ENCODE peak calls at places on chromosomes 7 and 10, in five cellular contexts. O is left cardiac atrium; F is cardiac muscle cell; B is right cardiac atrium; P is naive thymus-derived CD4-positive, alpha-beta T cell. Y is an unnamed sample.

GRCh38 chr10:43138757-43139241 is 554 bp downstream of the CSGALNACT2 start:
- DNase-seq in F (peak; percentile 39), B (no peak), O (no peak), P (peak; percentile 81), Y (no peak)

GRCh38 chr7:23472974-23473847 is 2.9 kb upstream of the IGF2BP3 start:
- DNase-seq in P (no peak), F (no peak), B (no peak), O (no peak), Y (no peak)

GRCh38 chr10:28503114-28503513 is 29.8 kb upstream of the WAC start:
- DNase-seq in O (no peak), F (no peak), P (no peak), B (no peak), Y (no peak)

GRCh38 chr7:73822319-73823173 is 8.2 kb upstream of the CLDN4 start:
- DNase-seq in F (no peak), B (no peak), P (no peak), O (no peak), Y (no peak)

GRCh38 chr10:119724630-119725549 is 960 bp upstream of the INPP5F start:
- DNase-seq in O (no peak), P (no peak), B (no peak), F (peak; percentile 54), Y (no peak)

GRCh38 chr7:143205560-143206293 is 16.1 kb upstream of the TAS2R40 start:
- DNase-seq in F (no peak), B (no peak), O (no peak), P (peak; percentile 27), Y (peak; percentile 54)

GRCh38 chr10:6313107-6313895 is 110.6 kb downstream of the PFKFB3 start:
- DNase-seq in B (no peak), O (no peak), P (no peak), F (no peak), Y (no peak)

GRCh38 chr7:1992554-1992953 is 240.2 kb downstream of the MAD1L1 start:
- DNase-seq in F (peak; percentile 43), B (peak; percentile 49), O (no peak), P (no peak), Y (no peak)

GRCh38 chr7:34991938-34992840 is 45.1 kb downstream of the DPY19L1 start:
- DNase-seq in P (no peak), F (no peak), B (no peak), O (peak; percentile 29), Y (no peak)

GRCh38 chr7:132248841-132249590 is 327.3 kb downstream of the PLXNA4 start:
- DNase-seq in O (no peak), P (no peak), F (no peak), B (no peak), Y (no peak)

GRCh38 chr7:143891457-143891856 is 10.5 kb downstream of the TCAF1 start:
- DNase-seq in O (no peak), P (no peak), F (no peak), B (no peak), Y (no peak)

GRCh38 chr7:67823345-67823744 is 826.7 kb downstream of the TYW1 start:
- DNase-seq in P (no peak), B (no peak), F (no peak), O (no peak), Y (no peak)

GRCh38 chr7:6536899-6537298 is 14.4 kb downstream of the GRID2IP start:
- DNase-seq in F (peak; percentile 74), O (no peak), B (no peak), P (no peak), Y (no peak)

GRCh38 chr7:44094365-44094764 is 9.8 kb upstream of the AEBP1 start:
- DNase-seq in F (no peak), O (no peak), B (no peak), P (no peak), Y (no peak)

GRCh38 chr10:96636546-96636945 is 49.7 kb upstream of the TM9SF3 start:
- DNase-seq in P (no peak), O (no peak), B (no peak), F (no peak), Y (no peak)

GRCh38 chr7:44367475-44368030 is 42.2 kb upstream of the CAMK2B start:
- DNase-seq in O (no peak), F (no peak), B (no peak), P (no peak), Y (no peak)

GRCh38 chr7:101015626-101016025 is 4.3 kb upstream of the MUC17 start:
- DNase-seq in B (no peak), F (no peak), O (no peak), P (no peak), Y (no peak)

GRCh38 chr10:106935978-106936451 is 228.5 kb downstream of the SORCS1 start:
- DNase-seq in F (no peak), B (no peak), P (no peak), O (no peak), Y (no peak)

GRCh38 chr10:28841625-28842024 is 164.3 kb downstream of the BAMBI start:
- DNase-seq in F (no peak), P (no peak), B (no peak), O (no peak), Y (no peak)

GRCh38 chr10:69057951-69058297 is 30.0 kb upstream of the SRGN start:
- DNase-seq in O (no peak), P (no peak), B (no peak), F (no peak), Y (no peak)

GRCh38 chr10:94314913-94315545 is 47.7 kb downstream of the NOC3L start:
- DNase-seq in P (no peak), B (no peak), F (no peak), O (no peak), Y (no peak)

GRCh38 chr10:132711618-132712051 is 74.3 kb downstream of the NKX6-2 start:
- DNase-seq in O (peak; percentile 17), F (no peak), P (no peak), B (peak; percentile 24), Y (peak; percentile 30)

GRCh38 chr10:9305018-9305655 is 1250.6 kb downstream of the GATA3 start:
- DNase-seq in F (peak; percentile 39), O (no peak), P (peak; percentile 16), B (no peak), Y (no peak)

GRCh38 chr10:130485241-130485957 is 349.2 kb downstream of the GLRX3 start:
- DNase-seq in F (no peak), P (no peak), O (no peak), B (no peak), Y (no peak)

GRCh38 chr10:43226441-43226840 is 40.4 kb downstream of the RASGEF1A start:
- DNase-seq in P (no peak), B (peak; percentile 41), F (no peak), O (peak; percentile 7), Y (peak; percentile 24)

GRCh38 chr10:79431422-79431821 is 14.0 kb downstream of the ZCCHC24 start:
- DNase-seq in F (no peak), P (no peak), O (peak; percentile 17), B (no peak), Y (no peak)

GRCh38 chr10:103493362-103493871 is at the start of gene NEURL1:
- DNase-seq in F (peak; percentile 51), B (no peak), O (no peak), P (no peak), Y (no peak)

GRCh38 chr7:95088536-95088935 is 181.1 kb downstream of the PPP1R9A start:
- DNase-seq in P (no peak), O (no peak), B (no peak), F (no peak), Y (no peak)

GRCh38 chr7:30988346-30989005 is 24.7 kb downstream of the GHRHR start:
- DNase-seq in B (peak; percentile 86), O (no peak), P (no peak), F (no peak), Y (peak; percentile 85)

GRCh38 chr10:1123198-1123597 is 67.0 kb downstream of the WDR37 start:
- DNase-seq in O (no peak), B (no peak), F (no peak), P (no peak), Y (no peak)

GRCh38 chr10:74063256-74063655 is 65.3 kb downstream of the VCL start:
- DNase-seq in F (no peak), O (no peak), P (no peak), B (no peak), Y (no peak)